ENCODE peak calls at places on chromosome 7, in six cellular contexts. Z, H, G, U, J and W are unnamed samples.

GRCh38 chr7:102300643-102301211 is 14.1 kb downstream of the SH2B2 start:
- DNase-seq in Z (no peak), H (no peak), G (no peak), U (no peak), J (no peak), W (peak)

GRCh38 chr7:75758491-75758890 is 13.5 kb downstream of the CCL26 start:
- DNase-seq in Z (no peak), H (no peak), G (no peak), U (no peak), J (no peak), W (no peak)

GRCh38 chr7:70553364-70553763 is 578.6 kb upstream of the GALNT17 start:
- DNase-seq in Z (peak), H (no peak), G (no peak), U (no peak), J (peak), W (no peak)

GRCh38 chr7:46024263-46024916 is 103.3 kb upstream of the IGFBP3 start:
- DNase-seq in Z (no peak), H (no peak), G (no peak), U (no peak), J (no peak), W (no peak)

GRCh38 chr7:14761506-14762296 is 140.8 kb downstream of the DGKB start:
- DNase-seq in Z (peak), H (peak), G (no peak), U (peak), J (peak), W (no peak)

GRCh38 chr7:147650991-147651390 is 939.6 kb upstream of the C7orf33 start:
- DNase-seq in Z (no peak), H (no peak), G (no peak), U (no peak), J (no peak), W (no peak)

GRCh38 chr7:66697451-66698438 is 42.8 kb upstream of the RABGEF1 start:
- DNase-seq in Z (peak), H (peak), G (peak), U (no peak), J (peak), W (no peak)

GRCh38 chr7:132138817-132139216 is 437.5 kb downstream of the PLXNA4 start:
- DNase-seq in Z (peak), H (no peak), G (peak), U (no peak), J (peak), W (no peak)

GRCh38 chr7:73703649-73703984 is 15.9 kb downstream of the STX1A start:
- DNase-seq in Z (no peak), H (no peak), G (no peak), U (no peak), J (no peak), W (no peak)

GRCh38 chr7:43211276-43211675 is 98.8 kb downstream of the HECW1 start:
- DNase-seq in Z (no peak), H (no peak), G (no peak), U (no peak), J (peak), W (peak)
- TF ChIP-seq CTCF in Z (no peak), H (no peak), G (no peak), U (no peak), J (peak), W (no peak)

GRCh38 chr7:113119429-113119828 is 1.1 kb upstream of the SMIM30 start:
- DNase-seq in Z (no peak), H (no peak), G (no peak), U (no peak), J (no peak), W (no peak)

GRCh38 chr7:113109718-113110117 is 8.6 kb downstream of the SMIM30 start:
- DNase-seq in Z (peak), H (no peak), G (no peak), U (no peak), J (peak), W (no peak)

GRCh38 chr7:113118074-113118959 is at the start of gene SMIM30:
- DNase-seq in Z (peak), H (peak), G (peak), U (peak), J (peak), W (peak)

GRCh38 chr7:113113912-113114311 is 4.4 kb downstream of the SMIM30 start:
- DNase-seq in Z (peak), H (no peak), G (peak), U (no peak), J (peak), W (no peak)
- TF ChIP-seq CTCF in Z (peak), H (no peak), G (peak), U (no peak), J (peak), W (no peak)

GRCh38 chr7:159142730-159143129 is 1.9 kb downstream of the VIPR2 start:
- DNase-seq in Z (no peak), H (no peak), G (no peak), U (no peak), J (no peak), W (no peak)
- TF ChIP-seq CTCF in Z (no peak), H (no peak), G (no peak), U (no peak), J (no peak), W (no peak)

DNA sequence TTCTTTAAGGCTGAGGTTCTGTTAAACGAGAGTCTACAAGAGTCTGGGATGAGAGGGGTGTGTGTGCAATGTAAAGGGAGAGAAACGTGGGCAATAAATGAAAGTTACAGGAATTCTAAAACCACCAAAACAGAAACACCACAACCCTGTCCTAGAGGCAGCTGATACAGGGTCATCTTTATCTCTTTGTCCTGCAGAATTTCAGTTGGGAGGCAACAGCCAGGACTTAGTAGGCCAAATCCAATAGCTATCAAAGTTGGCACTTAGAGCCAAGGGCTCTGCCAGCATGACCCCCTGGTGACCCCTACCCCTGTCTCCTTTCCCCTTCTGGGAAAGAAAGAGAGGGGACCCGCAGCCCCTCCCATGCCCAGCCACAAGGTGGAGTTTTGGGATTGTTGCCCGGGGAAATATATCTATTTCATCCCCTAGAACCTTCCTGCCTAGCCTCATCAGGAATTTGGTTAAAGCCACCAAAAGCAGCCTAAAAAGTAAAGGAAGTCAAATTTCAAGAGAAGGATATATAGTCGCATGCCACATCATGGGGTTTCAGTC is 85.2 kb downstream of the OSBPL3 start:
- DNase-seq in Z (no peak), H (no peak), G (no peak), U (no peak), J (no peak), W (no peak)
- TF ChIP-seq CTCF in Z (peak), H (no peak), G (peak), U (no peak), J (peak), W (peak)

DNA sequence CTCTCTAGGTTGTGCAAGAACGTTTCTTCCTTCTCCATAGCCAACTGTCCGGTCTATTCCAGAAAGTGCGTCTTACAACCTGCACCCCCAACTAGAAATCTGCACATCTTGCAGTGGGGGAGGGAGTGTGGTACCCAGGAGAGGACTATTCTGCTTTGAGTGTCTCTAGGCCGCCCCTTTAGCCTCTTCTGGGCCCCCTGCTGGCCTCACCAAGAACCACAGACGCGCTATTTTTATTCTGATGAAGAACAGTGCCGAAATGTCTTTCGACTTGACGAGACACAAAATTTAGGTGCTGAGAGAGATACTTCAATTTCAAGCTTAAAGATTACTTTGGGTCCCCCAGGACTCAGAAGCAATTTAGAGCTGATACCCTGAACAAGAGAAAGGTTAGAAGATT is 1.0 kb downstream of the CNPY1 start:
- DNase-seq in Z (no peak), H (no peak), G (no peak), U (no peak), J (no peak), W (no peak)
- TF ChIP-seq CTCF in Z (no peak), H (no peak), G (peak), U (no peak), J (no peak), W (peak)

GRCh38 chr7:28698744-28699291 is 259.3 kb downstream of the TRIL start:
- DNase-seq in Z (no peak), H (no peak), G (no peak), U (no peak), J (no peak), W (no peak)
- TF ChIP-seq CTCF in Z (no peak), H (no peak), G (no peak), U (no peak), J (no peak), W (no peak)

GRCh38 chr7:108875139-108875538 is 305.5 kb downstream of the DNAJB9 start:
- DNase-seq in Z (peak), H (no peak), G (no peak), U (no peak), J (no peak), W (no peak)
- TF ChIP-seq CTCF in Z (no peak), H (no peak), G (peak), U (no peak), J (no peak), W (no peak)

DNA sequence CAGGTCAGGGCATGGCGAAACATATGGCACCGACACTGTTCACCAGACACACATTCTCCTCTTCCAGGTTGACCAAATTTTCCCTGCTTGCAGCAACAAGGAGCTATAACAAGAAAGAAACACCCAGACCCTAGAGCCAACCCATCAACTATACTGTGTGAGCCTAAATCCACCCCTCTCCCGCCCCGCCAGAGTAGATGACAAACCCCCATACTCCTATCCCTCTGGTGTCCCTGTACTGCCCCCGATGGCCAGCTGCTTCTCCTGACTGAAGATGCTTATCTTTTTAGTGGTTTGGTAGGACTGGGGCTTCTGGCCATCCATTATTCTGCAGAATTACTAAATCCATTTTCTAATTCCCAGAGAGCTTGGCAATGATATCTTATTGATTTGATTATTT is 70.1 kb upstream of the EEPD1 start:
- DNase-seq in Z (no peak), H (no peak), G (peak), U (no peak), J (no peak), W (no peak)
- TF ChIP-seq CTCF in Z (no peak), H (no peak), G (peak), U (no peak), J (no peak), W (no peak)

DNA sequence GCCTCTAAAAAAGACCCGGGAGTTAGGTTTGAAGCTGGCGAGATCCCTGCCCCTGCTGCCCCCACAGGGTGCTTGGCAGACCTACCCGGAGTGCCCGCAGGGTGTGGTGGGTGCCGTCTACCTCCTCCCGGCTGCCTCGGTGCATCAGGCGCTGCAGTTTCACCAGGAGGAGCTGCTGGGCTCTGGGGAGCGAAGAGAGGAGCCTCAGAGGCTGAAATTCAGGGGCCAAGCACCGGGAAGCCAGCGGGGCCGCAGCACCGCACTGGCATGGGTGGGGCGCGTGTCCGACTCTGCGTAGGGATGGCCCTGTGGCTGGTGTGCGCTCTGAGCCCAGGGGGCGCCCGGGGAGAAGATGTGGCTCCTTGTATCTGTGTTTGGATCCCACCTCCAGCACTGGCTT is 74.3 kb upstream of the GNA12 start:
- DNase-seq in Z (no peak), H (no peak), G (no peak), U (no peak), J (no peak), W (no peak)
- TF ChIP-seq CTCF in Z (no peak), H (no peak), G (no peak), U (no peak), J (no peak), W (no peak)

GRCh38 chr7:130904031-130904757 is 170.2 kb upstream of the KLF14 start:
- DNase-seq in Z (peak), H (no peak), G (no peak), U (no peak), J (peak), W (no peak)

GRCh38 chr7:130903358-130903974 is 169.5 kb upstream of the KLF14 start:
- DNase-seq in Z (peak), H (no peak), G (no peak), U (no peak), J (peak), W (no peak)

GRCh38 chr7:130906575-130906974 is 172.6 kb upstream of the KLF14 start:
- DNase-seq in Z (no peak), H (no peak), G (no peak), U (no peak), J (no peak), W (no peak)

GRCh38 chr7:130902755-130903357 is 168.8 kb upstream of the KLF14 start:
- DNase-seq in Z (no peak), H (no peak), G (no peak), U (no peak), J (no peak), W (no peak)

GRCh38 chr7:130904792-130905191 is 170.8 kb upstream of the KLF14 start:
- DNase-seq in Z (no peak), H (no peak), G (no peak), U (no peak), J (no peak), W (no peak)
- TF ChIP-seq CTCF in Z (no peak), H (no peak), G (no peak), U (no peak), J (no peak), W (no peak)